ENCODE peak calls at places on chromosome 21, in nine cellular contexts. V is heart right ventricle, U is astrocyte of the spinal cord, J is GM06990, L is stomach, M is skeletal muscle cell, Y is fibroblast of mammary gland, F is brain microvascular endothelial cell, H is mammary epithelial cell. O is an unnamed sample.

GRCh38 chr21:25733859-25734653 is 648 bp downstream of the ATP5PF start:
- DNase-seq in U (peak; percentile 14), Y (peak; percentile 48), M (no peak), F (peak; percentile 39), V (no peak), J (no peak), L (no peak), H (peak; percentile 20), O (peak; percentile 42)

GRCh38 chr21:32930673-32931072 is 95.1 kb upstream of the OLIG2 start:
- DNase-seq in H (no peak), J (no peak), L (no peak), M (no peak), F (no peak), U (no peak), Y (no peak), V (no peak), O (no peak)

GRCh38 chr21:16570856-16571255 is 841.1 kb downstream of the USP25 start:
- DNase-seq in M (no peak), J (no peak), Y (no peak), V (no peak), F (no peak), L (no peak), U (peak; percentile 44), H (no peak), O (no peak)

GRCh38 chr21:42006765-42007164 is 3.4 kb downstream of the ZBTB21 start:
- DNase-seq in V (no peak), J (no peak), F (no peak), L (no peak), Y (peak; percentile 34), H (no peak), U (no peak), M (no peak), O (no peak)

GRCh38 chr21:16535100-16535418 is 805.3 kb downstream of the USP25 start:
- DNase-seq in U (peak; percentile 88), H (peak; percentile 67), Y (peak; percentile 96), F (no peak), M (peak; percentile 74), L (peak; percentile 30), V (peak; percentile 68), J (no peak), O (peak; percentile 14)

GRCh38 chr21:23725576-23725975 is 1881.7 kb downstream of the MRPL39 start:
- DNase-seq in M (no peak), Y (no peak), V (no peak), F (no peak), L (no peak), J (no peak), U (no peak), H (no peak), O (no peak)

GRCh38 chr21:16908087-16908486 is 604.8 kb upstream of the CXADR start:
- DNase-seq in H (peak; percentile 11), F (no peak), J (no peak), U (peak; percentile 17), Y (peak; percentile 30), V (no peak), L (no peak), M (peak; percentile 57), O (peak; percentile 81)

GRCh38 chr21:42079008-42079938 is 8.2 kb downstream of the UMODL1 start:
- DNase-seq in J (no peak), L (no peak), Y (no peak), M (no peak), U (no peak), H (peak; percentile 53), V (no peak), F (no peak), O (no peak)

GRCh38 chr21:23401278-23401677 is 2206.0 kb downstream of the MRPL39 start:
- DNase-seq in H (no peak), J (no peak), F (no peak), U (no peak), L (no peak), V (no peak), M (no peak), Y (peak; percentile 1), O (no peak)

GRCh38 chr21:45982758-45983731 is 1.5 kb downstream of the COL6A1 start:
- DNase-seq in F (no peak), Y (no peak), J (no peak), H (no peak), L (no peak), U (no peak), M (no peak), V (peak; percentile 20), O (no peak)

GRCh38 chr21:45984584-45985095 is 3.1 kb downstream of the COL6A1 start:
- DNase-seq in F (no peak), L (no peak), M (no peak), J (no peak), U (no peak), H (no peak), Y (no peak), V (no peak), O (no peak)

GRCh38 chr21:45982256-45982757 is 737 bp downstream of the COL6A1 start:
- DNase-seq in V (peak; percentile 36), Y (no peak), M (no peak), H (no peak), F (no peak), J (no peak), U (no peak), L (no peak), O (no peak)

GRCh38 chr21:45985471-45986315 is 4.1 kb downstream of the COL6A1 start:
- DNase-seq in Y (no peak), U (no peak), F (no peak), J (peak; percentile 1), H (no peak), M (no peak), V (peak; percentile 14), L (no peak), O (no peak)

GRCh38 chr21:45983981-45984551 is 2.5 kb downstream of the COL6A1 start:
- DNase-seq in H (no peak), J (no peak), Y (peak; percentile 64), F (no peak), L (no peak), V (peak; percentile 61), M (no peak), U (no peak), O (no peak)
- H3K4me3 ChIP-seq in H (no peak overlapping the region), J (no peak overlapping the region), Y (peak overlapping the region; percentile 80), F (peak overlapping the region; percentile 99), L (peak overlapping the region; percentile 76), V (no peak overlapping the region), M (peak overlapping the region; percentile 79), U (peak overlapping the region; percentile 81), O (no peak overlapping the region)

GRCh38 chr21:34018910-34019309 is 54.5 kb upstream of the MRPS6 start:
- DNase-seq in V (no peak), F (no peak), J (no peak), Y (no peak), H (no peak), U (no peak), M (no peak), L (no peak), O (no peak)
- H3K4me3 ChIP-seq in V (no peak overlapping the region), F (no peak overlapping the region), J (peak overlapping the region; percentile 35), Y (no peak overlapping the region), H (no peak overlapping the region), U (no peak overlapping the region), M (no peak overlapping the region), L (no peak overlapping the region), O (no peak overlapping the region)

GRCh38 chr21:43809346-43809799 is 20.0 kb downstream of the RRP1 start:
- DNase-seq in H (no peak), Y (no peak), V (no peak), F (no peak), M (no peak), L (no peak), J (no peak), U (no peak), O (no peak)

GRCh38 chr21:43812139-43812821 is 22.9 kb downstream of the RRP1 start:
- DNase-seq in M (no peak), H (peak; percentile 82), Y (no peak), F (no peak), J (no peak), V (no peak), U (no peak), L (peak; percentile 32), O (no peak)

GRCh38 chr21:43809853-43810504 is 20.6 kb downstream of the RRP1 start:
- DNase-seq in F (no peak), L (no peak), M (no peak), J (no peak), U (no peak), H (no peak), V (no peak), Y (no peak), O (no peak)

GRCh38 chr21:43811262-43812105 is 22.1 kb downstream of the RRP1 start:
- DNase-seq in M (no peak), F (no peak), Y (no peak), V (no peak), L (no peak), J (no peak), H (no peak), U (no peak), O (no peak)

GRCh38 chr21:43810505-43811261 is 21.3 kb downstream of the RRP1 start:
- DNase-seq in J (peak; percentile 83), H (peak; percentile 53), Y (peak; percentile 59), L (peak; percentile 94), V (peak; percentile 89), F (peak; percentile 35), M (no peak), U (peak; percentile 57), O (no peak)
- H3K4me3 ChIP-seq in J (peak overlapping the region; percentile 26), H (no peak overlapping the region), Y (no peak overlapping the region), L (no peak overlapping the region), V (no peak overlapping the region), F (no peak overlapping the region), M (no peak overlapping the region), U (no peak overlapping the region), O (no peak overlapping the region)

GRCh38 chr21:44370027-44370735 is 16.8 kb downstream of the TRPM2 start:
- DNase-seq in L (peak; percentile 45), U (no peak), Y (peak; percentile 73), V (no peak), H (peak; percentile 78), M (no peak), F (peak; percentile 2), J (no peak), O (peak; percentile 59)
- H3K4me3 ChIP-seq in L (peak overlapping the region; percentile 22), U (no peak overlapping the region), Y (no peak overlapping the region), V (no peak overlapping the region), H (no peak overlapping the region), M (no peak overlapping the region), F (no peak overlapping the region), J (no peak overlapping the region), O (peak overlapping the region; percentile 35)

DNA sequence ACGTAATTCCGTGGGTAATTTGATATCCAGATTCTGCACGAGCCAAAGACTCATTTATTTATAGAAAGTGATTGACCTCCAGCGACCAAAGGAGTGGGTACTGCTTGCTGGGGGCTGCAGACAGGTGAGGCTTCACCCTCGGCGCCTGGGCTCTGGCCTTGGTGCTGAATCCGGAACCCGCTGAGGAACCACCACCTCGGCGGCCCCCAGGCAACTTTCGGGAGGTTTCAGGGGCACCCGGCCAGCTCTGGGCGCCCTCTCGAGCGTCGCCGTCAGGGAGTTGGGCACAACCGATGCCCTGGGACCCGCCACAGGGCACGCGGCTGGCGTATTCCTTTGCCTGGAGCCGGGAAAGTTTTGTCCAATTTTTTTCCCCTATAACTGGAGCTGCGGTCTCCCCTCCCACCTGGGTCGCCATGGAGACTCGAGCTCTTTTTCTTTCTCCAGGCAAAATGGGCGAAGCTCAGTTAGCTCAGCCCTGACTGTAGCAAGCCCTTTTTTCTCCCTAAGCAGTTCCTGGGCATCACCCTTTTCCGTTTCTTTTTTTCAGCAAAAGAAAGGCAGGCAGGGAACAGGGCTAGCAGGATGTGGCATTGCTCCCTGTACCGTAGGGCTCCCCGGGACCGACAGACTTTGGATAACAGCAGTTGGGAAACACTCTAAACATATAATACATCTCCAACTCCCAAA is 1.9 kb downstream of the KCNJ6 start:
- DNase-seq in L (no peak), V (peak; percentile 25), U (peak; percentile 15), F (peak; percentile 3), J (no peak), Y (no peak), H (peak; percentile 34), M (no peak), O (no peak)
- H3K4me3 ChIP-seq in L (no peak overlapping the region), V (no peak overlapping the region), U (no peak overlapping the region), F (no peak overlapping the region), J (no peak overlapping the region), Y (no peak overlapping the region), H (no peak overlapping the region), M (peak overlapping the region; percentile 59), O (no peak overlapping the region)

GRCh38 chr21:22189278-22189677 is 1191.1 kb downstream of the NCAM2 start:
- DNase-seq in Y (no peak), F (no peak), U (no peak), V (no peak), M (no peak), J (no peak), L (no peak), H (no peak), O (no peak)
- H3K4me3 ChIP-seq in Y (no peak overlapping the region), F (no peak overlapping the region), U (no peak overlapping the region), V (no peak overlapping the region), M (no peak overlapping the region), J (no peak overlapping the region), L (no peak overlapping the region), H (no peak overlapping the region), O (no peak overlapping the region)

O was measured in retinal pigment epithelial cell.